ENCODE peak calls at places on chromosomes 12 and 14, in six cellular contexts. P, R, U, Y, K and Q are unnamed samples.

GRCh38 chr12:121964813-121965643 is 46.6 kb downstream of the CFAP251 start:
- DNase-seq in P (no peak), K (no peak), Y (no peak), U (no peak), R (peak; percentile 77), Q (peak; percentile 17)

GRCh38 chr14:70086685-70087379 is 101.9 kb downstream of the SLC8A3 start:
- DNase-seq in Y (peak; percentile 11), R (peak; percentile 68), U (peak; percentile 65), K (no peak), P (peak; percentile 15), Q (peak; percentile 48)

GRCh38 chr12:57621497-57622292 is 10.5 kb downstream of the ARHGEF25 start:
- DNase-seq in Y (peak; percentile 55), P (peak; percentile 64), U (peak; percentile 64), K (peak; percentile 81), R (peak; percentile 38), Q (no peak)

GRCh38 chr14:98835825-98836100 is 436.2 kb downstream of the BCL11B start:
- DNase-seq in P (no peak), K (no peak), R (no peak), Y (no peak), U (no peak), Q (no peak)

GRCh38 chr12:66197413-66198055 is 8.5 kb downstream of the IRAK3 start:
- DNase-seq in U (no peak), P (no peak), K (no peak), R (peak; percentile 41), Y (no peak), Q (no peak)

GRCh38 chr12:105449406-105449805 is 118.9 kb downstream of the C12orf75 start:
- DNase-seq in Y (no peak), U (no peak), P (no peak), R (no peak), K (no peak), Q (no peak)

GRCh38 chr12:109726511-109727038 is 12.9 kb downstream of the FAM222A start:
- DNase-seq in Y (no peak), R (no peak), K (peak; percentile 43), U (no peak), P (peak; percentile 4), Q (no peak)

GRCh38 chr14:68482018-68482417 is 310.8 kb downstream of the ZFP36L1 start:
- DNase-seq in P (no peak), R (no peak), K (no peak), U (no peak), Y (no peak), Q (no peak)

GRCh38 chr12:105270671-105271255 is 34.8 kb upstream of the APPL2 start:
- DNase-seq in K (no peak), R (no peak), U (no peak), P (no peak), Y (no peak), Q (no peak)

GRCh38 chr12:117072106-117072505 is 27.1 kb downstream of the TESC start:
- DNase-seq in Y (no peak), K (no peak), P (no peak), U (no peak), R (no peak), Q (no peak)

GRCh38 chr14:89351364-89351957 is 65.6 kb downstream of the FOXN3 start:
- DNase-seq in Y (peak; percentile 35), U (peak; percentile 29), R (peak; percentile 58), K (peak; percentile 77), P (no peak), Q (no peak)

GRCh38 chr14:104372390-104373054 is 207.0 kb upstream of the C14orf180 start:
- DNase-seq in Y (no peak), K (no peak), P (no peak), R (no peak), U (no peak), Q (no peak)

GRCh38 chr12:95118138-95118787 is 44.8 kb upstream of the NR2C1 start:
- DNase-seq in P (no peak), Y (no peak), U (peak; percentile 80), K (no peak), R (peak; percentile 87), Q (peak; percentile 97)

GRCh38 chr14:104084251-104085002 is 1.1 kb upstream of the ASPG start:
- DNase-seq in R (peak; percentile 55), P (no peak), Y (no peak), K (peak; percentile 54), U (no peak), Q (no peak)

GRCh38 chr14:53999061-53999488 is 42.5 kb upstream of the BMP4 start:
- DNase-seq in Y (no peak), U (peak; percentile 43), K (peak; percentile 72), P (no peak), R (peak; percentile 60), Q (no peak)

GRCh38 chr12:98291828-98292227 is 223.6 kb upstream of the TMPO start:
- DNase-seq in R (no peak), Y (no peak), P (no peak), K (no peak), U (no peak), Q (no peak)

GRCh38 chr12:116698131-116698495 is 39.8 kb downstream of the SPRING1 start:
- DNase-seq in K (no peak), U (no peak), R (no peak), Y (no peak), P (no peak), Q (peak; percentile 58)

GRCh38 chr14:64674829-64675228 is 29.4 kb upstream of the PLEKHG3 start:
- DNase-seq in P (no peak), U (no peak), Y (no peak), K (no peak), R (no peak), Q (no peak)

GRCh38 chr12:79508622-79509021 is 182.1 kb downstream of the PAWR start:
- DNase-seq in K (no peak), U (no peak), Y (no peak), R (no peak), P (no peak), Q (no peak)

GRCh38 chr12:58980768-58981167 is 60.5 kb upstream of the LRIG3 start:
- DNase-seq in U (no peak), K (no peak), P (no peak), Y (no peak), R (no peak), Q (no peak)

GRCh38 chr12:47299586-47299985 is 219.8 kb upstream of the AMIGO2 start:
- DNase-seq in Y (no peak), R (no peak), P (no peak), U (no peak), K (no peak), Q (no peak)

GRCh38 chr12:110741795-110742717 is 635 bp downstream of the PPP1CC start:
- DNase-seq in P (peak; percentile 41), Y (peak; percentile 39), U (peak; percentile 29), K (no peak), R (peak; percentile 40), Q (peak; percentile 43)

GRCh38 chr14:51845811-51846210 is 14.6 kb upstream of the GNG2 start:
- DNase-seq in K (no peak), R (no peak), U (no peak), Y (no peak), P (no peak), Q (no peak)

GRCh38 chr12:92002195-92002649 is 143.4 kb downstream of the BTG1 start:
- DNase-seq in Y (no peak), U (no peak), P (no peak), R (no peak), K (no peak), Q (no peak)

GRCh38 chr12:92000587-92000986 is 145.1 kb downstream of the BTG1 start:
- DNase-seq in K (no peak), P (no peak), Y (no peak), U (no peak), R (no peak), Q (no peak)

GRCh38 chr12:91998316-91998715 is 147.3 kb downstream of the BTG1 start:
- DNase-seq in U (no peak), P (no peak), K (no peak), R (no peak), Y (no peak), Q (no peak)

GRCh38 chr12:92002673-92003382 is 142.8 kb downstream of the BTG1 start:
- DNase-seq in Y (no peak), P (no peak), K (no peak), U (no peak), R (peak; percentile 61), Q (no peak)

DNA sequence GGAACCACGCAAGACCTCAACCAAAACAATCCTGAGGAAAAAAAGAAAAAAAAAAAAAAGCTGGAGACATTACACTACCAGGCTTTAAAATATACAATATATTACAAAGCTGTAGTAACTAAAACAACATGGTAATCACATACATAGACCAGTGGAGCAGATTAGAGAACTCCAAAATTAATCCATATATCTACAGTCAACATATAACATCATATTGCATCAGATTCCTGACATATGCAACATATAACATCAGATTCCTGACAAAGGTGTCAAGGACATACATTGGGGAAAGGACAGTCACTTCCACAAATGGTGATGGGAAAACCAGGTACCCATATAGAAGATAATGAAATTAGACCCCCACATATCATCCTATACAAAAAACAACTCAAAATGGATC is 145.8 kb downstream of the BTG1 start:
- DNase-seq in U (no peak), P (no peak), K (no peak), Y (no peak), R (no peak), Q (no peak)
- H3K4me3 ChIP-seq in U (no peak overlapping the region), P (no peak overlapping the region), K (no peak overlapping the region), Y (no peak overlapping the region), R (no peak overlapping the region), Q (no peak overlapping the region)

DNA sequence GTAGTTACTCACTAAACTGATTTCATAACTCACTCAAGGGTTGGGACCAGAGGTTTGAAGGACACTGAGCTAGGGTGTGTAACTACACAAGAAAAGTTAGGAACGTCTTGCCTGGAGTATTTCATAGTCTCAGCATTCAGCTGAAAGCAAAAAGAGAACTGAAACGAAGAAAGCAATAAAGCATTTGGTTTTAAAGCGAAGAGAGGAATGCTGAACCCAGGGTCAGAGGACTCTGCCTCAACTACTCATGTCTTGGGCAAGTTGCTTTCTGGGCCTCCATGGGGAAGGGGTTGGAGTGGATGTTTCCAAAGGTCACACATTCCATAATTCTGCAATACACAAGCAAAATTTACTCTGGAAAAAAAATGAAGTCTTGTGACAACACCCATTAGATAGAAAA is 1.4 kb downstream of the GNS start:
- DNase-seq in Y (no peak), K (no peak), R (no peak), U (no peak), P (no peak), Q (no peak)
- H3K4me3 ChIP-seq in Y (no peak overlapping the region), K (peak overlapping the region; percentile 94), R (no peak overlapping the region), U (no peak overlapping the region), P (peak overlapping the region; percentile 90), Q (no peak overlapping the region)

DNA sequence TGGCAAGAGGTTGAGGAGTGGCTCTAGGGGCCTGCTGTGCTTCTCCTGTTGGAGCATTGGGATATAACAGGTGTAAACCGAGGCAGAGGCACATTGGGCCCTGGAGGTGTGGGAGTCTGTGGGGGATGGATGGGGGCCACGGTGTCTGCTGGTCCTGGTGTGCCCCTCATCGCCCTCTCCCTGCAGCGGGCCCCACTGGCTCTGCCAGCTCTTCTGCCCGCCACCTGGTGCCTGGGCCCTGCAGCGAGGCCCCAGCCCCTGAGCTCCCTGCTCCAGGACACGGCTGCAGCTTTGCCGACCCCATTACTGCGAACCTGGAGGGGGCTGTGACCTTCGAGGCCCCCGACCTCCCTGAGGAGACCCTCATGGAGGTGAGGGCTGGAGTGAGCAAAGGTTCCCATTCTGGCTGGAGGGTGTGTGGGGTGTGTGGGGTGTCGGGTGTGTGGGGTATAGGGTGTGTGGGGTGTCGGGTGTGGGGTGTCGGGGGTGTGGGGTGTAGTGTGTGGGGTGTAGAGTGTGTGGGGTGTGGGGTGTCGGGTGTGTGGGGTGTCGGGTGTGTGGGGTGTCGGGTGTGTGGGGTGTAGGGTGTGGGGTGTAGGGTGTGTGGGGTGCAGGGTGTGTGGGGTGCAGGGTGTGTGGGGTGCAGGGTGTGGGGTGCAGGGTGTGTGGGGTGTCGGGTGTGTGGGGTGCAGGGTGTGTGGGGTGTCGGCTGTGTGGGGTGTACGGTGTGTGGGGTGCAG is 10.6 kb upstream of the PUS1 start:
- DNase-seq in Y (no peak), R (no peak), U (no peak), P (peak; percentile 8), K (no peak), Q (no peak)
- H3K4me3 ChIP-seq in Y (no peak overlapping the region), R (no peak overlapping the region), U (no peak overlapping the region), P (no peak overlapping the region), K (no peak overlapping the region), Q (no peak overlapping the region)

GRCh38 chr14:100256339-100256895 is 17.5 kb downstream of the YY1 start:
- DNase-seq in P (no peak), U (no peak), R (no peak), K (no peak), Y (no peak), Q (no peak)
- H3K4me3 ChIP-seq in P (no peak overlapping the region), U (no peak overlapping the region), R (no peak overlapping the region), K (no peak overlapping the region), Y (no peak overlapping the region), Q (no peak overlapping the region)